ENCODE peak calls at places on chromosomes 1 and 21, in seven cellular contexts. E is GM13977, P is omental fat pad, I is cardiac muscle cell, L is CMK, Y is M059J, S is kidney epithelial cell. F is an unnamed sample.

GRCh38 chr1:46437723-46438122 is 43.6 kb downstream of the FAAH start:
- DNase-seq in E (no peak), P (no peak), I (no peak), L (peak), Y (no peak), S (no peak), F (no peak)

GRCh38 chr1:39632491-39633417 is 6.7 kb downstream of the HEYL start:
- DNase-seq in E (no peak), P (no peak), I (peak), L (no peak), Y (peak), S (no peak), F (no peak)

GRCh38 chr1:116168277-116169032 is 57.3 kb downstream of the MAB21L3 start:
- DNase-seq in E (peak), P (peak), I (peak), L (peak), Y (peak), S (peak), F (peak)

GRCh38 chr1:3209201-3209600 is 140.2 kb downstream of the PRDM16 start:
- DNase-seq in E (no peak), P (no peak), I (no peak), L (no peak), Y (no peak), S (no peak), F (no peak)

GRCh38 chr21:36929622-36930021 is 36.8 kb downstream of the HLCS start:
- DNase-seq in E (no peak), P (no peak), I (no peak), L (no peak), Y (peak), S (no peak), F (peak)

GRCh38 chr21:45318556-45319341 is 31.1 kb upstream of the POFUT2 start:
- DNase-seq in E (no peak), P (no peak), I (no peak), L (no peak), Y (peak), S (no peak), F (peak)

GRCh38 chr1:233627376-233627775 is 13.5 kb downstream of the KCNK1 start:
- DNase-seq in E (no peak), P (no peak), I (no peak), L (no peak), Y (no peak), S (no peak), F (peak)

GRCh38 chr1:16115468-16116363 is 40.2 kb downstream of the EPHA2 start:
- DNase-seq in E (no peak), P (no peak), I (no peak), L (no peak), Y (no peak), S (no peak), F (no peak)

GRCh38 chr1:119882172-119883029 is 13.9 kb downstream of the ADAM30 start:
- DNase-seq in E (no peak), P (no peak), I (no peak), L (no peak), Y (no peak), S (no peak), F (no peak)

GRCh38 chr21:15896501-15896900 is 166.7 kb downstream of the USP25 start:
- DNase-seq in E (no peak), P (no peak), I (no peak), L (no peak), Y (no peak), S (no peak), F (no peak)

GRCh38 chr1:231869364-231869763 is 242.8 kb downstream of the DISC1 start:
- DNase-seq in E (no peak), P (no peak), I (no peak), L (peak), Y (no peak), S (no peak), F (no peak)

GRCh38 chr1:215488850-215489249 is 78.3 kb upstream of the KCTD3 start:
- DNase-seq in E (no peak), P (no peak), I (no peak), L (no peak), Y (no peak), S (no peak), F (no peak)

GRCh38 chr1:234610061-234610581 is at the start of gene IRF2BP2:
- DNase-seq in E (peak), P (no peak), I (peak), L (no peak), Y (peak), S (no peak), F (peak)